ENCODE peak calls at places on chromosome 18, in seven cellular contexts. T is stimulated activated CD4-positive, alpha-beta T cell treated with anti-CD3 and anti-CD28 coated beads, Interleukin-15, amount 100 ng/mL, for 1 hour; S is globus pallidus; I is left lobe of liver; A is central memory CD4-positive, alpha-beta T cell; V is NCI-H1417; H is kidney epithelial cell. G is an unnamed sample.
A peak's percentile ranks its signal among the peaks of the same experiment; 100 is the strongest.

GRCh38 chr18:76615065-76615733 is 120.2 kb upstream of the ZNF516 start:
- DNase-seq in T (no peak), S (no peak), I (no peak), A (no peak), V (peak; percentile 53), H (no peak), G (no peak)

GRCh38 chr18:57901819-57902600 is 98.9 kb upstream of the ATP8B1 start:
- DNase-seq in T (no peak), S (no peak), I (no peak), A (no peak), V (no peak), H (no peak), G (no peak)

GRCh38 chr18:58862404-58862803 is 2.3 kb upstream of the ZNF532 start:
- DNase-seq in T (no peak), S (no peak), I (no peak), A (no peak), V (no peak), H (no peak), G (no peak)

GRCh38 chr18:79849328-79850207 is 51.8 kb downstream of the KCNG2 start:
- DNase-seq in T (no peak), S (no peak), I (peak; percentile 35), A (no peak), V (no peak), H (no peak), G (no peak)

GRCh38 chr18:23384778-23385736 is 68.0 kb upstream of the RIOK3 start:
- DNase-seq in T (no peak), S (no peak), I (no peak), A (no peak), V (no peak), H (no peak), G (no peak)

GRCh38 chr18:48418000-48418399 is 8.8 kb upstream of the ZBTB7C start:
- DNase-seq in T (no peak), S (no peak), I (no peak), A (no peak), V (no peak), H (no peak), G (no peak)

GRCh38 chr18:9296233-9297006 is 38.2 kb upstream of the TWSG1 start:
- DNase-seq in T (no peak), S (no peak), I (no peak), A (no peak), V (no peak), H (no peak), G (no peak)

GRCh38 chr18:13611058-13611615 is 115.2 kb downstream of the FAM210A start:
- DNase-seq in T (no peak), S (peak; percentile 90), I (no peak), A (peak; percentile 52), V (peak; percentile 68), H (no peak), G (no peak)

GRCh38 chr18:10152475-10152874 is 238.7 kb downstream of the VAPA start:
- DNase-seq in T (no peak), S (no peak), I (no peak), A (no peak), V (no peak), H (no peak), G (no peak)

GRCh38 chr18:3747176-3747973 is 297.4 kb downstream of the TGIF1 start:
- DNase-seq in T (no peak), S (no peak), I (peak; percentile 51), A (no peak), V (no peak), H (no peak), G (no peak)

GRCh38 chr18:62458346-62458745 is 64.5 kb upstream of the ZCCHC2 start:
- DNase-seq in T (no peak), S (no peak), I (no peak), A (no peak), V (peak; percentile 41), H (no peak), G (no peak)

GRCh38 chr18:48994044-48994651 is 43.4 kb upstream of the SMAD7 start:
- DNase-seq in T (no peak), S (no peak), I (no peak), A (no peak), V (peak; percentile 67), H (peak; percentile 69), G (no peak)

GRCh38 chr18:33157893-33158292 is 282.6 kb downstream of the CCDC178 start:
- DNase-seq in T (no peak), S (no peak), I (no peak), A (no peak), V (no peak), H (no peak), G (no peak)

GRCh38 chr18:48563027-48563426 is 24.2 kb downstream of the CTIF start:
- DNase-seq in T (no peak), S (no peak), I (no peak), A (no peak), V (no peak), H (peak; percentile 56), G (no peak)

GRCh38 chr18:37742436-37742835 is 176.8 kb upstream of the CELF4 start:
- DNase-seq in T (no peak), S (no peak), I (no peak), A (no peak), V (peak; percentile 83), H (no peak), G (no peak)

GRCh38 chr18:12428923-12429322 is 21.2 kb downstream of the PRELID3A start:
- DNase-seq in T (no peak), S (no peak), I (no peak), A (no peak), V (no peak), H (no peak), G (no peak)

GRCh38 chr18:78595453-78595852 is 384.2 kb upstream of the SALL3 start:
- DNase-seq in T (no peak), S (no peak), I (no peak), A (no peak), V (no peak), H (no peak), G (no peak)

GRCh38 chr18:36942264-36942663 is 113.3 kb downstream of the KIAA1328 start:
- DNase-seq in T (no peak), S (no peak), I (no peak), A (no peak), V (peak; percentile 44), H (no peak), G (no peak)

GRCh38 chr18:58639751-58640427 is 11.0 kb upstream of the ALPK2 start:
- DNase-seq in T (no peak), S (no peak), I (no peak), A (no peak), V (no peak), H (peak; percentile 44), G (no peak)

GRCh38 chr18:32167980-32168379 is 21.9 kb upstream of the MEP1B start:
- DNase-seq in T (no peak), S (no peak), I (no peak), A (no peak), V (no peak), H (no peak), G (no peak)

GRCh38 chr18:57881818-57882413 is 78.8 kb upstream of the ATP8B1 start:
- DNase-seq in T (peak; percentile 12), S (peak; percentile 68), I (peak; percentile 70), A (peak; percentile 24), V (peak; percentile 98), H (peak; percentile 41), G (peak; percentile 33)

GRCh38 chr18:77199707-77200106 is 49.9 kb upstream of the GALR1 start:
- DNase-seq in T (no peak), S (no peak), I (no peak), A (no peak), V (no peak), H (no peak), G (no peak)

GRCh38 chr18:361941-362913 is 94.4 kb upstream of the THOC1 start:
- DNase-seq in T (no peak), S (no peak), I (no peak), A (no peak), V (no peak), H (no peak), G (no peak)

GRCh38 chr18:70220628-70221027 is 15.1 kb upstream of the RTTN start:
- DNase-seq in T (no peak), S (no peak), I (no peak), A (no peak), V (no peak), H (no peak), G (no peak)

GRCh38 chr18:34222396-34223163 is 2.1 kb downstream of the NOL4 start:
- DNase-seq in T (no peak), S (peak; percentile 26), I (no peak), A (no peak), V (peak; percentile 94), H (no peak), G (no peak)